ENCODE peak calls at places on chromosome 19, in five cellular contexts. One of them, this sample, is unnamed.

GRCh38 chr19:49950956-49951526 is 9.9 kb downstream of the SIGLEC11 start:
- DNase-seq in NCI-H1092 treated with DMSO at 0.1 percent for 48 hours: no peak
- DNase-seq in NCI-H446 treated with DMSO at 0.1 percent for 48 hours: no peak
- DNase-seq in effector memory CD8-positive, alpha-beta T cell: no peak
- DNase-seq in dorsolateral prefrontal cortex: no peak
- DNase-seq in this sample: no peak

GRCh38 chr19:1001538-1002166 is 1.4 kb downstream of the GRIN3B start:
- DNase-seq in dorsolateral prefrontal cortex: peak; percentile 45
- DNase-seq in effector memory CD8-positive, alpha-beta T cell: peak; percentile 76
- DNase-seq in NCI-H446 treated with DMSO at 0.1 percent for 48 hours: no peak
- DNase-seq in NCI-H1092 treated with DMSO at 0.1 percent for 48 hours: peak; percentile 22
- DNase-seq in this sample: no peak

GRCh38 chr19:5997371-5997770 is 19.4 kb upstream of the RANBP3 start:
- DNase-seq in dorsolateral prefrontal cortex: no peak
- DNase-seq in NCI-H446 treated with DMSO at 0.1 percent for 48 hours: no peak
- DNase-seq in NCI-H1092 treated with DMSO at 0.1 percent for 48 hours: no peak
- DNase-seq in effector memory CD8-positive, alpha-beta T cell: no peak
- DNase-seq in this sample: no peak

GRCh38 chr19:39139305-39140194 is 14.0 kb downstream of the PAK4 start:
- DNase-seq in dorsolateral prefrontal cortex: no peak
- DNase-seq in NCI-H1092 treated with DMSO at 0.1 percent for 48 hours: no peak
- DNase-seq in effector memory CD8-positive, alpha-beta T cell: no peak
- DNase-seq in NCI-H446 treated with DMSO at 0.1 percent for 48 hours: no peak
- DNase-seq in this sample: no peak

GRCh38 chr19:10748924-10749434 is 31.1 kb downstream of the DNM2 start:
- DNase-seq in effector memory CD8-positive, alpha-beta T cell: no peak
- DNase-seq in dorsolateral prefrontal cortex: peak; percentile 71
- DNase-seq in NCI-H446 treated with DMSO at 0.1 percent for 48 hours: peak; percentile 15
- DNase-seq in NCI-H1092 treated with DMSO at 0.1 percent for 48 hours: peak; percentile 30
- DNase-seq in this sample: no peak

GRCh38 chr19:50046649-50047503 is 21.1 kb downstream of the ZNF473 start:
- DNase-seq in NCI-H1092 treated with DMSO at 0.1 percent for 48 hours: no peak
- DNase-seq in NCI-H446 treated with DMSO at 0.1 percent for 48 hours: no peak
- DNase-seq in effector memory CD8-positive, alpha-beta T cell: peak; percentile 58
- DNase-seq in dorsolateral prefrontal cortex: peak; percentile 73
- DNase-seq in this sample: peak; percentile 7

GRCh38 chr19:55376381-55376933 is at the start of gene TMEM190:
- DNase-seq in dorsolateral prefrontal cortex: no peak
- DNase-seq in NCI-H1092 treated with DMSO at 0.1 percent for 48 hours: no peak
- DNase-seq in effector memory CD8-positive, alpha-beta T cell: no peak
- DNase-seq in NCI-H446 treated with DMSO at 0.1 percent for 48 hours: no peak
- DNase-seq in this sample: no peak

GRCh38 chr19:55543567-55543966 is 1.8 kb downstream of the SBK3 start:
- DNase-seq in effector memory CD8-positive, alpha-beta T cell: no peak
- DNase-seq in dorsolateral prefrontal cortex: no peak
- DNase-seq in NCI-H1092 treated with DMSO at 0.1 percent for 48 hours: no peak
- DNase-seq in NCI-H446 treated with DMSO at 0.1 percent for 48 hours: no peak
- DNase-seq in this sample: no peak

GRCh38 chr19:8571006-8571411 is 6.2 kb downstream of the MYO1F start:
- DNase-seq in dorsolateral prefrontal cortex: no peak
- DNase-seq in NCI-H1092 treated with DMSO at 0.1 percent for 48 hours: no peak
- DNase-seq in effector memory CD8-positive, alpha-beta T cell: peak; percentile 59
- DNase-seq in NCI-H446 treated with DMSO at 0.1 percent for 48 hours: no peak
- DNase-seq in this sample: no peak

GRCh38 chr19:38513762-38514167 is 80.3 kb downstream of the RYR1 start:
- DNase-seq in NCI-H446 treated with DMSO at 0.1 percent for 48 hours: no peak
- DNase-seq in dorsolateral prefrontal cortex: no peak
- DNase-seq in effector memory CD8-positive, alpha-beta T cell: no peak
- DNase-seq in NCI-H1092 treated with DMSO at 0.1 percent for 48 hours: no peak
- DNase-seq in this sample: no peak

GRCh38 chr19:45667620-45668341 is at the start of gene GIPR:
- DNase-seq in effector memory CD8-positive, alpha-beta T cell: peak; percentile 43
- DNase-seq in NCI-H446 treated with DMSO at 0.1 percent for 48 hours: no peak
- DNase-seq in NCI-H1092 treated with DMSO at 0.1 percent for 48 hours: peak; percentile 2
- DNase-seq in dorsolateral prefrontal cortex: no peak
- DNase-seq in this sample: peak; percentile 43

GRCh38 chr19:45474191-45474940 is 6.6 kb downstream of the FOSB start:
- DNase-seq in effector memory CD8-positive, alpha-beta T cell: peak; percentile 37
- DNase-seq in NCI-H446 treated with DMSO at 0.1 percent for 48 hours: no peak
- DNase-seq in NCI-H1092 treated with DMSO at 0.1 percent for 48 hours: no peak
- DNase-seq in dorsolateral prefrontal cortex: no peak
- DNase-seq in this sample: no peak

GRCh38 chr19:41218615-41219507 is at the start of gene AXL:
- DNase-seq in NCI-H446 treated with DMSO at 0.1 percent for 48 hours: no peak
- DNase-seq in dorsolateral prefrontal cortex: no peak
- DNase-seq in effector memory CD8-positive, alpha-beta T cell: no peak
- DNase-seq in NCI-H1092 treated with DMSO at 0.1 percent for 48 hours: no peak
- DNase-seq in this sample: no peak

GRCh38 chr19:47633996-47634395 is 25.1 kb downstream of the BICRA start:
- DNase-seq in NCI-H1092 treated with DMSO at 0.1 percent for 48 hours: peak; percentile 4
- DNase-seq in NCI-H446 treated with DMSO at 0.1 percent for 48 hours: no peak
- DNase-seq in effector memory CD8-positive, alpha-beta T cell: no peak
- DNase-seq in dorsolateral prefrontal cortex: no peak
- DNase-seq in this sample: no peak

GRCh38 chr19:39596911-39597310 is 5.4 kb upstream of the LGALS13 start:
- DNase-seq in NCI-H446 treated with DMSO at 0.1 percent for 48 hours: no peak
- DNase-seq in dorsolateral prefrontal cortex: no peak
- DNase-seq in effector memory CD8-positive, alpha-beta T cell: no peak
- DNase-seq in NCI-H1092 treated with DMSO at 0.1 percent for 48 hours: no peak
- DNase-seq in this sample: no peak

GRCh38 chr19:18294467-18294864 is 13.0 kb upstream of the JUND start:
- DNase-seq in NCI-H1092 treated with DMSO at 0.1 percent for 48 hours: peak; percentile 9
- DNase-seq in dorsolateral prefrontal cortex: peak; percentile 38
- DNase-seq in NCI-H446 treated with DMSO at 0.1 percent for 48 hours: no peak
- DNase-seq in effector memory CD8-positive, alpha-beta T cell: peak; percentile 87
- DNase-seq in this sample: peak; percentile 16

GRCh38 chr19:3580156-3580955 is 4.9 kb upstream of the GIPC3 start:
- DNase-seq in NCI-H446 treated with DMSO at 0.1 percent for 48 hours: no peak
- DNase-seq in effector memory CD8-positive, alpha-beta T cell: no peak
- DNase-seq in dorsolateral prefrontal cortex: no peak
- DNase-seq in NCI-H1092 treated with DMSO at 0.1 percent for 48 hours: no peak
- DNase-seq in this sample: no peak

GRCh38 chr19:19064811-19065745 is 1.3 kb downstream of the SLC25A42 start:
- DNase-seq in dorsolateral prefrontal cortex: peak; percentile 48
- DNase-seq in NCI-H1092 treated with DMSO at 0.1 percent for 48 hours: no peak
- DNase-seq in effector memory CD8-positive, alpha-beta T cell: peak; percentile 20
- DNase-seq in NCI-H446 treated with DMSO at 0.1 percent for 48 hours: no peak
- DNase-seq in this sample: no peak

GRCh38 chr19:42126565-42126964 is 5.7 kb downstream of the POU2F2 start:
- DNase-seq in NCI-H446 treated with DMSO at 0.1 percent for 48 hours: no peak
- DNase-seq in NCI-H1092 treated with DMSO at 0.1 percent for 48 hours: no peak
- DNase-seq in effector memory CD8-positive, alpha-beta T cell: no peak
- DNase-seq in dorsolateral prefrontal cortex: no peak
- DNase-seq in this sample: no peak

GRCh38 chr19:4555657-4556561 is 3.6 kb downstream of the SEMA6B start:
- DNase-seq in effector memory CD8-positive, alpha-beta T cell: no peak
- DNase-seq in dorsolateral prefrontal cortex: no peak
- DNase-seq in NCI-H1092 treated with DMSO at 0.1 percent for 48 hours: no peak
- DNase-seq in NCI-H446 treated with DMSO at 0.1 percent for 48 hours: no peak
- DNase-seq in this sample: peak; percentile 25

GRCh38 chr19:58400638-58400915 is 5.1 kb downstream of the RNF225 start:
- DNase-seq in NCI-H446 treated with DMSO at 0.1 percent for 48 hours: no peak
- DNase-seq in effector memory CD8-positive, alpha-beta T cell: no peak
- DNase-seq in NCI-H1092 treated with DMSO at 0.1 percent for 48 hours: peak; percentile 42
- DNase-seq in dorsolateral prefrontal cortex: no peak
- DNase-seq in this sample: no peak

GRCh38 chr19:30741539-30741938 is 369.4 kb downstream of the ZNF536 start:
- DNase-seq in effector memory CD8-positive, alpha-beta T cell: no peak
- DNase-seq in NCI-H1092 treated with DMSO at 0.1 percent for 48 hours: no peak
- DNase-seq in dorsolateral prefrontal cortex: no peak
- DNase-seq in NCI-H446 treated with DMSO at 0.1 percent for 48 hours: no peak
- DNase-seq in this sample: no peak

GRCh38 chr19:51690359-51691121 is 2.6 kb upstream of the SPACA6 start:
- DNase-seq in effector memory CD8-positive, alpha-beta T cell: peak; percentile 31
- DNase-seq in dorsolateral prefrontal cortex: peak; percentile 69
- DNase-seq in NCI-H446 treated with DMSO at 0.1 percent for 48 hours: peak; percentile 35
- DNase-seq in NCI-H1092 treated with DMSO at 0.1 percent for 48 hours: peak; percentile 45
- DNase-seq in this sample: peak; percentile 37

GRCh38 chr19:8615813-8616596 is 5.5 kb upstream of the ADAMTS10 start:
- DNase-seq in NCI-H446 treated with DMSO at 0.1 percent for 48 hours: no peak
- DNase-seq in dorsolateral prefrontal cortex: no peak
- DNase-seq in NCI-H1092 treated with DMSO at 0.1 percent for 48 hours: peak; percentile 10
- DNase-seq in effector memory CD8-positive, alpha-beta T cell: peak; percentile 57
- DNase-seq in this sample: no peak

GRCh38 chr19:15812059-15812722 is 3.3 kb downstream of the OR10H1 start:
- DNase-seq in NCI-H446 treated with DMSO at 0.1 percent for 48 hours: no peak
- DNase-seq in effector memory CD8-positive, alpha-beta T cell: peak; percentile 52
- DNase-seq in dorsolateral prefrontal cortex: no peak
- DNase-seq in NCI-H1092 treated with DMSO at 0.1 percent for 48 hours: no peak
- DNase-seq in this sample: no peak

GRCh38 chr19:51123381-51124186 is 1.1 kb upstream of the SIGLEC9 start:
- DNase-seq in dorsolateral prefrontal cortex: no peak
- DNase-seq in NCI-H446 treated with DMSO at 0.1 percent for 48 hours: no peak
- DNase-seq in effector memory CD8-positive, alpha-beta T cell: peak; percentile 45
- DNase-seq in NCI-H1092 treated with DMSO at 0.1 percent for 48 hours: no peak
- DNase-seq in this sample: no peak

GRCh38 chr19:5445667-5446066 is 9.6 kb upstream of the ZNRF4 start:
- DNase-seq in effector memory CD8-positive, alpha-beta T cell: no peak
- DNase-seq in NCI-H1092 treated with DMSO at 0.1 percent for 48 hours: no peak
- DNase-seq in dorsolateral prefrontal cortex: no peak
- DNase-seq in NCI-H446 treated with DMSO at 0.1 percent for 48 hours: peak; percentile 95
- DNase-seq in this sample: no peak